ENCODE peak calls at places on chromosome 14, in eight cellular contexts. A is lung, G is upper lobe of right lung, I is fibroblast of lung, L is IMR-90, S is prostate gland, Z is tibial artery, C is psoas muscle. J is an unnamed sample. For H3K27me3 and H3K4me1, the result is how much of the 10 kb centered on the place peaks cover.

GRCh38 chr14:105324080-105324778 is 9.7 kb downstream of the PACS2 start:
- DNase-seq in L (no peak), A (no peak), Z (no peak), I (no peak), S (no peak), G (no peak), C (peak), J (no peak)

GRCh38 chr14:104542871-104543830 is 36.4 kb upstream of the C14orf180 start:
- DNase-seq in C (no peak), S (no peak), A (no peak), G (no peak), Z (no peak), L (no peak), I (no peak), J (no peak)

GRCh38 chr14:58667900-58668299 is 30.1 kb downstream of the DACT1 start:
- DNase-seq in A (no peak), S (no peak), L (no peak), Z (no peak), I (no peak), G (no peak), C (no peak), J (no peak)

GRCh38 chr14:98912655-98913054 is 359.3 kb downstream of the BCL11B start:
- DNase-seq in L (no peak), C (no peak), G (no peak), S (no peak), I (no peak), A (no peak), Z (no peak), J (no peak)

GRCh38 chr14:99254391-99255009 is 17.5 kb downstream of the BCL11B start:
- DNase-seq in G (no peak), C (no peak), S (no peak), Z (no peak), L (no peak), I (no peak), A (no peak), J (no peak)

GRCh38 chr14:101187816-101188570 is 284.5 kb upstream of the RTL1 start:
- DNase-seq in C (no peak), Z (no peak), L (no peak), S (no peak), A (peak), G (peak), I (no peak), J (no peak)

GRCh38 chr14:95701846-95702221 is 12.1 kb downstream of the TCL1A start:
- DNase-seq in Z (no peak), S (no peak), C (no peak), A (no peak), I (no peak), G (no peak), L (no peak), J (no peak)

GRCh38 chr14:99650189-99650588 is 5.3 kb downstream of the HHIPL1 start:
- DNase-seq in Z (no peak), I (no peak), A (no peak), S (no peak), L (no peak), C (no peak), G (no peak), J (no peak)

GRCh38 chr14:75467763-75468162 is 39.9 kb downstream of the JDP2 start:
- DNase-seq in G (no peak), L (no peak), A (no peak), I (no peak), C (no peak), S (no peak), Z (no peak), J (peak)

GRCh38 chr14:103699901-103700752 is 15.1 kb downstream of the XRCC3 start:
- DNase-seq in I (no peak), C (peak), G (no peak), S (no peak), Z (no peak), L (no peak), A (no peak), J (no peak)

GRCh38 chr14:58955294-58955821 is 233.1 kb upstream of the DAAM1 start:
- DNase-seq in L (peak), A (no peak), C (no peak), G (no peak), S (no peak), Z (no peak), I (no peak), J (no peak)

GRCh38 chr14:54219281-54220121 is 177.3 kb upstream of the CDKN3 start:
- DNase-seq in L (no peak), A (no peak), Z (no peak), C (no peak), I (no peak), S (no peak), G (no peak), J (no peak)

GRCh38 chr14:54220122-54220691 is 176.6 kb upstream of the CDKN3 start:
- DNase-seq in I (peak), L (no peak), Z (no peak), G (no peak), C (peak), S (no peak), A (no peak), J (no peak)

GRCh38 chr14:54221432-54221803 is 175.4 kb upstream of the CDKN3 start:
- DNase-seq in A (no peak), Z (no peak), I (no peak), S (no peak), G (no peak), L (no peak), C (no peak), J (no peak)

GRCh38 chr14:54221971-54222370 is 174.8 kb upstream of the CDKN3 start:
- DNase-seq in S (no peak), I (no peak), C (no peak), Z (no peak), A (no peak), L (no peak), G (no peak), J (no peak)

GRCh38 chr14:54220697-54221431 is 175.9 kb upstream of the CDKN3 start:
- DNase-seq in C (no peak), G (no peak), L (no peak), S (no peak), Z (no peak), A (no peak), I (no peak), J (no peak)
- H3K27me3 ChIP-seq in C (under half), G (under half), L (under half), S (under half), Z (under half), A (under half), I (under half), J (under half)

DNA sequence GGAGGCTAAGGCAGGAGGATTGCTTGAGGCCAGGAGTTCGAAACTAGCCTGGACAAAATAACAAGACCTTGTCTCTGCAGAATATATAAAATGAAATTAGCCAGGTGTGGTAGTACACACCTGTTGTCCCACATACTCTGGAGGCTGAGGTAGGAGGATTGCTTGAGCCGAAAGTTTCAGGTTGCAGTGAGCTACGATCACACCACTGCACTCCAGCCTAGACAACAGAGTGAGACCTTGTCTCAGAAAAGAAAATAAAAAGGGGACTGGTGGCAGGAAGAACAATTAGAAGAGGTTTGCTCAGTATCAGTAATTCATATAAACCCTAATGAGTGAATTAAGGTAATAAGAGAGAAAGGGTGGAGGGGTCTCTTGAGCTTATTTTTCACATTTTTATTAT is 8.0 kb downstream of the PSMA6 start:
- DNase-seq in S (no peak), G (no peak), C (no peak), L (no peak), Z (no peak), A (no peak), I (no peak), J (no peak)
- H3K4me1 ChIP-seq in S (under half), G (half or more), C (under half), L (under half), Z (under half), A (under half), I (under half), J (under half)

DNA sequence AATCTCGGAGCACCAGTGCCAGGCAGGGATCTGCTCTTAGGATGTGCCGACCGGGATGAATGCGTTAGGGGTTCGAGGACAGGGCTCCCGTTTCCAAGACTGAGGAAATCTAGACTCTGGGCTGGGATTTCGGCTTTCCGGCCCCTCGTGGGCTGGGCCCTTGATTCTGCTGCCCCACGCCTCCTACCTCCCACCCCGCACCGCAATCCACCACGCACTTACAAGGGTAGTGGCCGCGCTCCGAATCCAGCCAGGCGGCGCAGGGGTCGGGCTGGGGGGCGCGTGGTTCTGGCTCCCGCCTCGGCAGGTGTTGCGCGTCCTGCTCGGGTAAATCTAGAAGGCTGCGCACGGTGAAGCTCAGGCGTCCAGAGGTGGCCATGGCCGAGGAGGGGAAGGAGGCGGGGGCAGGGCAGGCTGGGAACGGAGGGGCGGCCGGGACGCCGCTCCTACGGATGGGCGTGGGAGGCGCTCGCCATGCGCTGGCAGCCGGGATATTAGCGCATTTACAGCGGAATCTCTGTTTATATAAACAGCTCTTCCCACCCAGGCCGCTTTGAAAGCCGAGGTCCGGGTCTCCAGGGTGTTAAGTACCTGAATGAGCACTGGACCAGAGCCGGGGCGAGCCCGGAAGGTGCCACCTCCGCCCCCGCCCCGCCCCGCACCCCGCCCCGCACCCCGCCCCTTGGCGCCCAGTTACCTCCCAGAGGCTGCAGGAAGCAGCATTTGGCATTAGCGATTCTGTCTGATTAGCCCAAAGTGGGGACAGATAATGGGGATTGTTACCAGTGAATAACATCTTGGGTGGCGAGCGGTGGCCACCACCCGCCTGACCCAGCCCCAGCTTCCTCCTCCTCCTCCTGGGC is at the start of gene NKX2-8:
- DNase-seq in L (no peak), I (no peak), Z (no peak), S (no peak), C (no peak), A (no peak), G (peak), J (no peak)
- H3K27me3 ChIP-seq in L (half or more), I (under half), Z (half or more), S (under half), C (under half), A (under half), G (half or more), J (under half)

GRCh38 chr14:88552859-88553258 is 1.9 kb downstream of the PTPN21 start:
- DNase-seq in I (no peak), S (no peak), Z (no peak), L (no peak), C (no peak), G (no peak), A (no peak), J (no peak)
- H3K4me1 ChIP-seq in I (under half), S (under half), Z (half or more), L (under half), C (under half), G (under half), A (under half), J (under half)

DNA sequence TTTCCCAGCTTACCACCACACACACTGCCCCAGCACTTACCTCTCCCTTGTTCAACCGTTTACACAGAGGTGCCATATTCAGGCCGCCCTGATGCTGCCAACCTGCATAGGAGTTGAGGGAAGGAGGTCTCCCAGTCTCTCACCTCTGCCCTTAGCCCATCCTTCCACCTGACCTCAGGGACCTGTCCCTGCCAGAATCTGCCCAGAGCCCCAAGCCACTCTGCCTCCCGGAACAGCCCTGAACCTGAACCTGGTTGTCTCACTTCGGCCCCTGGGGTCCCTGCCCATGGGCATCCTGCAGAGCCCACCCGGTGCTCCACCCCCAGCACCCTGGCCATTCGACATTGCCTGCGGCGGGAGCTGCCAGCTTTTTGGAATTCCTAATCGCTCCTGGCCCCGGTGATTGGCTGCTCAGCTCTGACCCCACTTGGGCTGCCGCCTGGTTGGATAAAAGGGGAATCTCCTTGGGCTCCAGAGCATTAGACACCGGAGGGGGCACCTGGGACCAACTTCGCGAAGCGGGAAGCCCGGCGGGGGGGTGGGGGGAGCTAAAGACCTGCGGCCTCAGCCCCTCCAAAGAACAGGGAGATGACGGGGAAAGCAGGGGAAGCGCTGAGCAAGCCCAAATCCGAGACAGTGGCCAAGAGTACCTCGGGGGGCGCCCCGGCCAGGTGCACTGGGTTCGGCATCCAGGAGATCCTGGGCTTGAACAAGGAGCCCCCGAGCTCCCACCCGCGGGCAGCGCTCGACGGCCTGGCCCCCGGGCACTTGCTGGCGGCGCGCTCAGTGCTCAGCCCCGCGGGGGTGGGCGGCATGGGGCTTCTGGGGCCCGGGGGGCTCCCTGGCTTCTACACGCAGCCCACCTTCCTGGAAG is at the start of gene VSX2:
- DNase-seq in C (no peak), A (no peak), I (no peak), L (no peak), Z (no peak), G (no peak), S (no peak), J (no peak)
- H3K27me3 ChIP-seq in C (under half), A (under half), I (half or more), L (half or more), Z (half or more), G (half or more), S (under half), J (under half)

DNA sequence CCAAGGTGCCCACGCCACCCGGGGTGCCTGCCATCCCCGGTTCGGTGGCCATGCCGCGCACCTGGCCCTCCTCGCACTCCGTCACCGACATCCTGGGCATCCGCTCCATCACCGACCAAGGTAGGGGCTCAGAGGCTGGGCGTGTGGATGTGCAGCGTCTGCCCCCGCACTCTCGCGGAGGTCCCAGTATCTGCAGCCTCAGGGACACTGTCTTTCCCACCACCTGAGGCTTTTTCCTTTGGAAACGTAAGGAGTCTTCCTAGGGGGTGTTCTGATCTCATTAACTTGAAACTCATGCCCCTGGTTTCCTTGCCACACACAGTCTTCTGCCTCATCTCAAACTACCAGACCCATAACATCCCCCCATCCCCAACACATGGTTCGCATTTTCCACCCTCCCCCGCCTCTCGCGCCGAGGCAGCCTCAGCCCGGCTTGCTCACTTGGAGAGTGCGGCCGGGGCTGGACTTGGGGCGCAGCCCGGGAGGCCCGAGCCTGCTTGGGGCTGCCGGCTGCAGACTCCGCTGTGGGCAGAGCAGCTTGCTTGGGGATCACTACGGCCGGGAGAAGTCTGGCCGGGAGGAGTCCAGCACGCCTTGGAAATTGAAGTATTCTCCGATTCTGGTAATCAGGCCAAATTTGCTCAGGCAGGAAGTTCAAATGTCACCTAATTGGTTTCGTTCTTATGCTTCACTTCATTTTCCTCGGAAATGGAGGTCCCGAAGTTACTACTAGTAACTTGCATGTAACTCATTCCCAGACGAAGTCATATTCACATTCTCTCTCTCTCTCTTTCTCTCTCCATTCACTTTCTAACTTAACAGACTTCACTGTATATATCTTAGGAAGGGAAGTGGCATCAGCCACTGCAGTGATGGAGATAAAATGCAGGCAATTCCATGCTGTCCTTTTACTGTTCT is 2.0 kb downstream of the PAX9 start:
- DNase-seq in L (no peak), Z (no peak), S (no peak), G (no peak), A (no peak), I (no peak), C (no peak), J (no peak)
- H3K4me1 ChIP-seq in L (under half), Z (under half), S (under half), G (under half), A (under half), I (under half), C (under half), J (under half)

DNA sequence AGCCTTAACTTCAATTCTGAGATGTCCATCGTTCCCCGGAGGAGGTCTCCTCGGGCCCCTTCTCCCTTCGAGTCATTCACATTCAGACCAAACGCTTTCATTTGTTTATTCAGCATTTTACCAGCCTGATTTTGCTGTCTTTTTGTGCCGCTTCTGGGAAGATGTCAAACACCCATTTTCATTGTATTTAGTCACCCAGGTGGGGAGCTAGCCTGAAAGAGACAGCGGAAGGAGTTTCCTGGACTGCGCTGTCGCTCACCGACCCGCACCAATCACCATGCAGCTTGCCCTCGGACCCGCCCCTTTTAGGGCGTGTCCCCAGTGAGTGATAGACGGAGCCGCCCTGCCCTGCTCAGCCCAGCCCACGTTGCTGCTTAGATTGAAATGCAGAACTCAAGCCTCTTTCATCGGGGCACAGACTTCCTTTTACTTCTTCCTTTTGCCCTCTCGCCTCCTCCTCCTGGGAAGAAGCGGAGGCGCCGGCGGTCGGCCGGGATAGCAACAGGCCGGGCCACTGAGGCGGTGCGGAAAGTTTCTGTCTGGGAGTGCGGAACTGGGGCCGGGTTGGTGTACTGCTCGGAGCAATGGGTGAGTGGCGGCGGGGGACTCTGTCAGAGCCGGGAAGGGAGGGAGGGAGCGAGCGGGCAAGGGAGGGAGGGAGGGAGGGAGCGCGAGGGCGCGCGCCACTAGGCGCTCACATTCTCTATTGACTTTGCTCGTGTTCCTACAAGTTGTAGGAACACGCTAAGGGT is at the start of gene PAX9:
- DNase-seq in A (peak), G (peak), I (peak), S (peak), C (peak), L (peak), Z (peak), J (peak)
- H3K27me3 ChIP-seq in A (under half), G (half or more), I (half or more), S (under half), C (half or more), L (half or more), Z (half or more), J (under half)

GRCh38 chr14:92657457-92658142 is 90.8 kb downstream of the LGMN start:
- DNase-seq in A (peak), S (no peak), C (peak), I (no peak), L (no peak), Z (peak), G (peak), J (no peak)

GRCh38 chr14:92656306-92656705 is 92.1 kb downstream of the LGMN start:
- DNase-seq in G (no peak), Z (no peak), C (no peak), I (no peak), A (no peak), L (no peak), S (no peak), J (no peak)

GRCh38 chr14:92655802-92656201 is 92.6 kb downstream of the LGMN start:
- DNase-seq in Z (no peak), G (no peak), C (no peak), L (no peak), A (no peak), S (no peak), I (no peak), J (no peak)

GRCh38 chr14:92659765-92660561 is 88.5 kb downstream of the LGMN start:
- DNase-seq in A (peak), L (no peak), G (peak), C (no peak), I (no peak), Z (peak), S (peak), J (no peak)

DNA sequence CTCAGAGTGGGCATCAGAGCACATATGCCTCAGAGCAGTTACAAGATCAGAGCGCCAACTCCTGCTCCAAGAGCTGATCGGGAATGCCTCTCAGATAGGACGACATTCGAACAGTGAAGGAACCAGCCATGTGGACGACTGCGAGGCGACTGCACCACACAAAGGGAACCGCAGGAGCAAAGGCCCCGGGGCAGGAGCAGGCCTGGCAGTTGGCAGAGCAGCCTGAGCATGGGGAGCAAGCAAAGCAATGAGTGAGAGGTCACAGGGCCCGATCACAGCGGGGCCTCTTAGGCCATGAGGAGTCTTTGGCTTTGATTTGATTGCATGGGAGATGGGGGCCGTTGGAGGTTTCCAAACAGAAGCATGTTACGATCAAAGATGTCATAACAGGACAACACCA is 90.3 kb downstream of the LGMN start:
- DNase-seq in C (no peak), Z (no peak), L (no peak), G (no peak), I (no peak), S (no peak), A (no peak), J (no peak)
- H3K4me1 ChIP-seq in C (under half), Z (under half), L (under half), G (under half), I (under half), S (under half), A (under half), J (under half)

J was measured in Caco-2.